ENCODE peak calls at places on chromosomes 7 and 10, in ten cellular contexts. Q is vagina, Z is mesothelial cell of epicardium, C is sigmoid colon, E is GM20000, N is nephron progenitor cell, G is endothelial cell, X is Peyer's patch, D is heart left ventricle, Y is tibial artery. L is an unnamed sample.

GRCh38 chr7:97851725-97852124 is 20.5 kb downstream of the ASNS start:
- DNase-seq in Q (no peak), Z (no peak), C (peak; percentile 82), E (no peak), N (no peak), G (no peak), X (no peak), D (peak; percentile 30), Y (no peak), L (no peak)

GRCh38 chr7:114084381-114085312 is 165.8 kb upstream of the PPP1R3A start:
- DNase-seq in Q (no peak), Z (peak; percentile 59), C (peak; percentile 85), E (peak; percentile 46), N (peak; percentile 62), G (peak; percentile 49), X (no peak), D (peak; percentile 45), Y (peak; percentile 28), L (no peak)

GRCh38 chr7:21086688-21087087 is 300.0 kb upstream of the SP8 start:
- DNase-seq in Q (no peak), Z (no peak), C (no peak), E (no peak), N (no peak), G (no peak), X (no peak), D (no peak), Y (no peak), L (no peak)

GRCh38 chr7:24715661-24716479 is 41.4 kb downstream of the GSDME start:
- DNase-seq in Q (peak; percentile 64), Z (no peak), C (no peak), E (peak; percentile 71), N (peak; percentile 17), G (peak; percentile 26), X (no peak), D (no peak), Y (no peak), L (no peak)

GRCh38 chr10:95542761-95543160 is 18.4 kb downstream of the SORBS1 start:
- DNase-seq in Q (no peak), Z (no peak), C (no peak), E (no peak), N (no peak), G (no peak), X (no peak), D (peak; percentile 37), Y (no peak), L (no peak)

GRCh38 chr7:44293561-44294324 is 31.7 kb downstream of the CAMK2B start:
- DNase-seq in Q (no peak), Z (peak; percentile 31), C (peak; percentile 41), E (no peak), N (peak; percentile 36), G (peak; percentile 2), X (peak; percentile 9), D (peak; percentile 64), Y (peak; percentile 17), L (peak; percentile 8)

GRCh38 chr10:114876602-114877300 is 55.2 kb downstream of the FHIP2A start:
- DNase-seq in Q (no peak), Z (peak; percentile 78), C (peak; percentile 71), E (peak; percentile 73), N (peak; percentile 79), G (peak; percentile 81), X (peak; percentile 50), D (peak; percentile 68), Y (peak; percentile 33), L (peak; percentile 52)

GRCh38 chr10:93063217-93063976 is 2.8 kb downstream of the CYP26C1 start:
- DNase-seq in Q (no peak), Z (no peak), C (no peak), E (peak; percentile 47), N (no peak), G (no peak), X (no peak), D (no peak), Y (no peak), L (no peak)

GRCh38 chr7:128879939-128880746 is 17.5 kb downstream of the ATP6V1F start:
- DNase-seq in Q (no peak), Z (peak; percentile 72), C (peak; percentile 84), E (peak; percentile 72), N (peak; percentile 76), G (peak; percentile 80), X (no peak), D (peak; percentile 63), Y (no peak), L (peak; percentile 52)

GRCh38 chr7:108406474-108406873 is 49.8 kb downstream of the NRCAM start:
- DNase-seq in Q (no peak), Z (no peak), C (no peak), E (no peak), N (no peak), G (no peak), X (no peak), D (no peak), Y (no peak), L (no peak)

GRCh38 chr10:62047960-62048383 is 146.5 kb downstream of the ARID5B start:
- DNase-seq in Q (no peak), Z (no peak), C (peak; percentile 73), E (no peak), N (no peak), G (no peak), X (peak; percentile 59), D (no peak), Y (peak; percentile 48), L (no peak)

GRCh38 chr7:139422126-139422525 is 61.3 kb downstream of the KLRG2 start:
- DNase-seq in Q (no peak), Z (no peak), C (peak; percentile 74), E (no peak), N (no peak), G (no peak), X (no peak), D (no peak), Y (no peak), L (no peak)

GRCh38 chr7:30562498-30562897 is 32.2 kb upstream of the GARS1 start:
- DNase-seq in Q (no peak), Z (no peak), C (no peak), E (no peak), N (no peak), G (no peak), X (no peak), D (no peak), Y (no peak), L (no peak)

GRCh38 chr10:25501912-25502311 is 327.1 kb downstream of the GPR158 start:
- DNase-seq in Q (no peak), Z (no peak), C (no peak), E (no peak), N (no peak), G (no peak), X (no peak), D (no peak), Y (no peak), L (no peak)

GRCh38 chr10:58513189-58514101 is 773 bp downstream of the BICC1 start:
- DNase-seq in Q (no peak), Z (peak; percentile 43), C (peak; percentile 89), E (peak; percentile 23), N (peak; percentile 46), G (peak; percentile 31), X (peak; percentile 18), D (peak; percentile 70), Y (peak; percentile 77), L (peak; percentile 23)

GRCh38 chr10:69742356-69742695 is 59.4 kb upstream of the COL13A1 start:
- DNase-seq in Q (no peak), Z (no peak), C (no peak), E (no peak), N (no peak), G (no peak), X (no peak), D (no peak), Y (no peak), L (no peak)

GRCh38 chr10:69741252-69741651 is 60.5 kb upstream of the COL13A1 start:
- DNase-seq in Q (no peak), Z (no peak), C (no peak), E (no peak), N (no peak), G (no peak), X (no peak), D (no peak), Y (no peak), L (no peak)

GRCh38 chr10:69741671-69742355 is 59.9 kb upstream of the COL13A1 start:
- DNase-seq in Q (no peak), Z (no peak), C (no peak), E (no peak), N (no peak), G (no peak), X (no peak), D (no peak), Y (no peak), L (no peak)

GRCh38 chr10:69744971-69745370 is 56.7 kb upstream of the COL13A1 start:
- DNase-seq in Q (no peak), Z (no peak), C (no peak), E (no peak), N (no peak), G (no peak), X (no peak), D (no peak), Y (no peak), L (no peak)

GRCh38 chr10:69742928-69743602 is 58.6 kb upstream of the COL13A1 start:
- DNase-seq in Q (no peak), Z (peak; percentile 60), C (no peak), E (no peak), N (peak; percentile 68), G (peak; percentile 74), X (no peak), D (peak; percentile 63), Y (no peak), L (peak; percentile 26)
- TF ChIP-seq CTCF in Q (no peak), Z (no peak), C (no peak), E (peak; percentile 15), N (peak; percentile 51), G (peak; percentile 22), X (no peak), D (peak; percentile 44), Y (peak; percentile 30), L (peak; percentile 60)

GRCh38 chr7:3673524-3673923 is 372.5 kb downstream of the SDK1 start:
- DNase-seq in Q (no peak), Z (no peak), C (no peak), E (no peak), N (peak; percentile 42), G (peak; percentile 75), X (peak; percentile 24), D (no peak), Y (no peak), L (no peak)
- TF ChIP-seq CTCF in Q (peak; percentile 8), Z (peak; percentile 40), C (no peak), E (no peak), N (peak; percentile 53), G (peak; percentile 73), X (no peak), D (peak; percentile 39), Y (no peak), L (peak; percentile 51)

DNA sequence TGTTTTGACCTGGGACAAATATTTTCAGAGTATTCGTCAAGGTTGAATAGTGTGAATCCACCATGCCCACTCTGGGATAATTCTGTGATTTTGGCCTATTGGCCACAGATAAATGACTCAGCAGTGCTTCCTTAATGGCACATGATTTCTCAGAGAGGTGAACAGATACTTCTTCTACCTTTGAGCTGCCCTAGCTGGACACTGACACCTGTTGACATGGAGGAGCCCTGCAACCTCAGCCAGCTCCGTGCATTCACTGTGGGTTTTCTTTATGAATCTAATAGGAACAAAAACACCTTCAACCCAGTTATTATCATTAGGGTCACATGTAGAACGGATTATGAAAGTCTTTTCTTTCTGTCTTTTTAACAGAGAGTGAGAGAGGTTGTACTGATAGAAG is 41.0 kb upstream of the HPS1 start:
- DNase-seq in Q (no peak), Z (no peak), C (no peak), E (no peak), N (no peak), G (no peak), X (no peak), D (no peak), Y (no peak), L (no peak)
- TF ChIP-seq CTCF in Q (no peak), Z (no peak), C (no peak), E (no peak), N (no peak), G (no peak), X (no peak), D (no peak), Y (no peak), L (no peak)

GRCh38 chr7:5284304-5285281 is 1.9 kb downstream of the SLC29A4 start:
- DNase-seq in Q (no peak), Z (peak; percentile 53), C (no peak), E (peak; percentile 79), N (peak; percentile 61), G (peak; percentile 55), X (peak; percentile 18), D (no peak), Y (no peak), L (peak; percentile 63)
- TF ChIP-seq CTCF in Q (no peak), Z (no peak), C (no peak), E (peak; percentile 31), N (peak; percentile 30), G (no peak), X (no peak), D (no peak), Y (no peak), L (peak; percentile 66)

L was measured in progenitor cell of endocrine pancreas.